ENCODE peak calls at places on chromosomes 4 and X, in ten cellular contexts. One of them, this sample, is unnamed.

GRCh38 chr4:88868510-88868909 is 170.9 kb upstream of the NAP1L5 start:
- DNase-seq in fibroblast of lung: no peak
- DNase-seq in GM13976: no peak
- DNase-seq in fibroblast of mammary gland: no peak
- DNase-seq in dorsolateral prefrontal cortex: no peak
- DNase-seq in brain microvascular endothelial cell: no peak
- DNase-seq in astrocyte of the spinal cord: no peak
- DNase-seq in fibroblast of pulmonary artery: no peak
- DNase-seq in A549: no peak
- DNase-seq in progenitor cell of endocrine pancreas: no peak
- DNase-seq in this sample: no peak

GRCh38 chrX:118666521-118666920 is 60.9 kb upstream of the IL13RA1 start:
- DNase-seq in A549: peak; percentile 10
- DNase-seq in fibroblast of mammary gland: peak; percentile 11
- DNase-seq in dorsolateral prefrontal cortex: no peak
- DNase-seq in GM13976: no peak
- DNase-seq in fibroblast of lung: peak; percentile 16
- DNase-seq in fibroblast of pulmonary artery: peak; percentile 3
- DNase-seq in progenitor cell of endocrine pancreas: no peak
- DNase-seq in astrocyte of the spinal cord: peak; percentile 6
- DNase-seq in brain microvascular endothelial cell: no peak
- DNase-seq in this sample: no peak

GRCh38 chr4:151034829-151035228 is 19.7 kb upstream of the LRBA start:
- DNase-seq in A549: no peak
- DNase-seq in fibroblast of lung: no peak
- DNase-seq in astrocyte of the spinal cord: no peak
- DNase-seq in progenitor cell of endocrine pancreas: no peak
- DNase-seq in fibroblast of mammary gland: no peak
- DNase-seq in fibroblast of pulmonary artery: no peak
- DNase-seq in dorsolateral prefrontal cortex: no peak
- DNase-seq in GM13976: no peak
- DNase-seq in brain microvascular endothelial cell: no peak
- DNase-seq in this sample: no peak

GRCh38 chr4:184324939-184325477 is 107.3 kb upstream of the ENPP6 start:
- DNase-seq in dorsolateral prefrontal cortex: no peak
- DNase-seq in A549: no peak
- DNase-seq in fibroblast of mammary gland: no peak
- DNase-seq in fibroblast of pulmonary artery: no peak
- DNase-seq in brain microvascular endothelial cell: no peak
- DNase-seq in GM13976: no peak
- DNase-seq in fibroblast of lung: no peak
- DNase-seq in progenitor cell of endocrine pancreas: no peak
- DNase-seq in astrocyte of the spinal cord: no peak
- DNase-seq in this sample: no peak

GRCh38 chr4:25883565-25883964 is 20.8 kb upstream of the SEL1L3 start:
- DNase-seq in fibroblast of lung: no peak
- DNase-seq in astrocyte of the spinal cord: no peak
- DNase-seq in brain microvascular endothelial cell: no peak
- DNase-seq in dorsolateral prefrontal cortex: no peak
- DNase-seq in progenitor cell of endocrine pancreas: no peak
- DNase-seq in fibroblast of mammary gland: no peak
- DNase-seq in GM13976: no peak
- DNase-seq in fibroblast of pulmonary artery: peak; percentile 5
- DNase-seq in A549: no peak
- DNase-seq in this sample: no peak

GRCh38 chr4:144645621-144646522 is at the start of gene HHIP:
- DNase-seq in fibroblast of mammary gland: peak; percentile 36
- DNase-seq in astrocyte of the spinal cord: peak; percentile 90
- DNase-seq in GM13976: peak; percentile 46
- DNase-seq in A549: peak; percentile 15
- DNase-seq in dorsolateral prefrontal cortex: peak; percentile 82
- DNase-seq in fibroblast of pulmonary artery: peak; percentile 86
- DNase-seq in brain microvascular endothelial cell: peak; percentile 87
- DNase-seq in progenitor cell of endocrine pancreas: peak; percentile 45
- DNase-seq in fibroblast of lung: peak; percentile 78
- DNase-seq in this sample: no peak

GRCh38 chrX:134670241-134670811 is 12.1 kb upstream of the PLAC1 start:
- DNase-seq in dorsolateral prefrontal cortex: no peak
- DNase-seq in fibroblast of mammary gland: peak; percentile 64
- DNase-seq in GM13976: no peak
- DNase-seq in fibroblast of pulmonary artery: peak; percentile 63
- DNase-seq in fibroblast of lung: peak; percentile 92
- DNase-seq in brain microvascular endothelial cell: peak; percentile 29
- DNase-seq in progenitor cell of endocrine pancreas: peak; percentile 22
- DNase-seq in astrocyte of the spinal cord: peak; percentile 79
- DNase-seq in A549: peak; percentile 78
- DNase-seq in this sample: no peak

GRCh38 chrX:68995780-68996551 is 167.1 kb downstream of the EFNB1 start:
- DNase-seq in dorsolateral prefrontal cortex: no peak
- DNase-seq in fibroblast of mammary gland: peak; percentile 70
- DNase-seq in fibroblast of lung: peak; percentile 90
- DNase-seq in progenitor cell of endocrine pancreas: peak; percentile 9
- DNase-seq in fibroblast of pulmonary artery: peak; percentile 91
- DNase-seq in astrocyte of the spinal cord: peak; percentile 63
- DNase-seq in GM13976: no peak
- DNase-seq in A549: no peak
- DNase-seq in brain microvascular endothelial cell: peak; percentile 23
- DNase-seq in this sample: no peak

GRCh38 chr4:54322817-54323417 is 93.8 kb downstream of the PDGFRA start:
- DNase-seq in dorsolateral prefrontal cortex: peak; percentile 62
- DNase-seq in GM13976: peak; percentile 79
- DNase-seq in A549: peak; percentile 37
- DNase-seq in fibroblast of mammary gland: peak; percentile 64
- DNase-seq in fibroblast of lung: peak; percentile 43
- DNase-seq in fibroblast of pulmonary artery: peak; percentile 73
- DNase-seq in progenitor cell of endocrine pancreas: peak; percentile 67
- DNase-seq in brain microvascular endothelial cell: peak; percentile 47
- DNase-seq in astrocyte of the spinal cord: peak; percentile 58
- DNase-seq in this sample: peak; percentile 48

GRCh38 chrX:7054219-7055206 is 93.0 kb upstream of the STS start:
- DNase-seq in brain microvascular endothelial cell: no peak
- DNase-seq in GM13976: no peak
- DNase-seq in astrocyte of the spinal cord: no peak
- DNase-seq in progenitor cell of endocrine pancreas: no peak
- DNase-seq in A549: no peak
- DNase-seq in fibroblast of mammary gland: no peak
- DNase-seq in fibroblast of lung: no peak
- DNase-seq in dorsolateral prefrontal cortex: no peak
- DNase-seq in fibroblast of pulmonary artery: no peak
- DNase-seq in this sample: no peak

DNA sequence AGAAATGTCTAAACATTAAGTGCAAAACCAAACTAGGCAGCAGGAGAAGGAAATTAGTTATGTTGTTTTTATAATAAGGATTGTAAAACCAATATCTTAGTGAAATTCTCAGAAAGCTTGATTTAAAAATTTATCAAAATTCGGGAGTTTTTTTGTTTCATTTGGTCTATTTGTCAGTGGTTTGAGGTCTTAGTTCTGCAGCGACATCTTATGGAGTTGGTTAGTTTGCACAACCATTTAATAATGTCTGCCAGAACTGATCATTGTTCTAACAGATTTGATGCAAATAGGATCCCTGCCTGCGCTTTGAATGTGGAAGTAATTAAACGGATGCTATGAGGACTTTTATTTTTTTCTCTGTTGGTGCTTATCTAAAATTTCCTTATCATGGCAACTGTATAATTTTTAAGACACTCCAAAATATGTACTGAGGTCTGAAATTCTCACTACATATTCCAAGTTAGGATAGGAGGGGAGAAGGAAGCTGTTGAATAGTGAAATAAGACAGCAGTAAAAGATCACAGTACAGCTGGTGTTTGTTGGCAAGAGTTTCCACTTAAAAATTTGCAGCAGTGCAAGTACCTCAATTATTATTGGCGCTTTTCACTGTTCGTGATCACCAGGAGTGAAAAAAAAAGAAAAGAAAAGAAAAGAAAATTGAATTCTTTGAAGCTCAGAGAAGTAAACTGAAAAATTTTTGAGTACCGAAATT is 2521.4 kb downstream of the ARAP2 start:
- DNase-seq in GM13976: no peak
- DNase-seq in brain microvascular endothelial cell: no peak
- DNase-seq in astrocyte of the spinal cord: no peak
- DNase-seq in dorsolateral prefrontal cortex: no peak
- DNase-seq in fibroblast of lung: peak; percentile 9
- DNase-seq in fibroblast of mammary gland: peak; percentile 73
- DNase-seq in fibroblast of pulmonary artery: peak; percentile 81
- DNase-seq in progenitor cell of endocrine pancreas: no peak
- DNase-seq in A549: no peak
- DNase-seq in this sample: no peak
- TF ChIP-seq CTCF in GM13976: no peak
- TF ChIP-seq CTCF in brain microvascular endothelial cell: no peak
- TF ChIP-seq CTCF in astrocyte of the spinal cord: no peak
- TF ChIP-seq CTCF in dorsolateral prefrontal cortex: peak; percentile 49
- TF ChIP-seq CTCF in fibroblast of lung: peak; percentile 52
- TF ChIP-seq CTCF in fibroblast of mammary gland: peak; percentile 51
- TF ChIP-seq CTCF in fibroblast of pulmonary artery: peak; percentile 52
- TF ChIP-seq CTCF in progenitor cell of endocrine pancreas: no peak
- TF ChIP-seq CTCF in A549: no peak
- TF ChIP-seq CTCF in this sample: no peak

GRCh38 chrX:130263016-130263415 is 5.7 kb downstream of the ZNF280C start:
- DNase-seq in progenitor cell of endocrine pancreas: no peak
- DNase-seq in brain microvascular endothelial cell: no peak
- DNase-seq in fibroblast of pulmonary artery: no peak
- DNase-seq in fibroblast of mammary gland: peak; percentile 60
- DNase-seq in fibroblast of lung: no peak
- DNase-seq in dorsolateral prefrontal cortex: no peak
- DNase-seq in GM13976: no peak
- DNase-seq in astrocyte of the spinal cord: no peak
- DNase-seq in A549: no peak
- DNase-seq in this sample: no peak

GRCh38 chrX:130264573-130264972 is 4.1 kb downstream of the ZNF280C start:
- DNase-seq in A549: no peak
- DNase-seq in fibroblast of pulmonary artery: peak; percentile 20
- DNase-seq in progenitor cell of endocrine pancreas: no peak
- DNase-seq in GM13976: no peak
- DNase-seq in fibroblast of mammary gland: peak; percentile 12
- DNase-seq in astrocyte of the spinal cord: no peak
- DNase-seq in brain microvascular endothelial cell: no peak
- DNase-seq in dorsolateral prefrontal cortex: no peak
- DNase-seq in fibroblast of lung: peak; percentile 4
- DNase-seq in this sample: no peak

DNA sequence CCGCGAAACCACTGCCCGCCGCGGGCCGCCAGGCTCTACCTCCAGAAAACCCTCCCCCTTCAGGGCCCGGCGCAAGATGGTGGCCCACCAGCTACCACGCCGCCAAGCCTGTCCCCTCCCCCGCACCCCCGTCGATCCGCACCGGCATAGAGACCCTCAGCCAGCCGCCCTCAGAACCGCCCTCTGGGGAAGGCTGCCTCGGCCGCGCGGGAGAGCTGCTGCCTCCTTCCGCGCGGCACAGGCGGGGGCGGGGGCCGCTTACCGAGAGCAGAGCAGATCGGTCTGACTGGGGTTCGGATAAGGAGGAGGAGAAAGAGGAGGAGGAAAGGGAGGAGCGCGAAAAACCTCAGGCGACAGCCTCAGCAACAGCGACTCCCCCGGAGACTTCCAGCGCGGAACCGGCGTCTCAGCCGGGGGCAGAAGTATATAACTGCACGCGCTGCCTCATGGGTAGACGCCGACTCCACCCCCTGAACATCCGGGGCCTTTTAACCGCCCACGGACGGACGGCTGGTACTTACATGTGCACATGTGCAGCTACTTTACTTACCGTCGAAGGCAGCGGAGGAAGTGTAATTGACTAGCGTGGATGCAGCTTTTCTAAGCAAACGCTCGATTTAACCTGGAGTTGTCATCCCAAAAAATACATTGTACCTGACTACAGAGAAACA is at the start of gene ZNF280C:
- DNase-seq in brain microvascular endothelial cell: peak; percentile 91
- DNase-seq in fibroblast of mammary gland: peak; percentile 93
- DNase-seq in A549: peak; percentile 89
- DNase-seq in fibroblast of pulmonary artery: peak; percentile 94
- DNase-seq in astrocyte of the spinal cord: peak; percentile 94
- DNase-seq in fibroblast of lung: peak; percentile 92
- DNase-seq in progenitor cell of endocrine pancreas: peak; percentile 73
- DNase-seq in GM13976: peak; percentile 87
- DNase-seq in dorsolateral prefrontal cortex: peak; percentile 85
- DNase-seq in this sample: peak; percentile 87
- TF ChIP-seq CTCF in brain microvascular endothelial cell: peak; percentile 59
- TF ChIP-seq CTCF in fibroblast of mammary gland: peak; percentile 17
- TF ChIP-seq CTCF in A549: no peak
- TF ChIP-seq CTCF in fibroblast of pulmonary artery: peak; percentile 27
- TF ChIP-seq CTCF in astrocyte of the spinal cord: peak; percentile 26
- TF ChIP-seq CTCF in fibroblast of lung: peak; percentile 39
- TF ChIP-seq CTCF in progenitor cell of endocrine pancreas: peak; percentile 32
- TF ChIP-seq CTCF in GM13976: peak; percentile 13
- TF ChIP-seq CTCF in dorsolateral prefrontal cortex: peak; percentile 27
- TF ChIP-seq CTCF in this sample: no peak

GRCh38 chr4:85222561-85222960 is 252.4 kb upstream of the ARHGAP24 start:
- DNase-seq in astrocyte of the spinal cord: no peak
- DNase-seq in dorsolateral prefrontal cortex: no peak
- DNase-seq in fibroblast of pulmonary artery: no peak
- DNase-seq in progenitor cell of endocrine pancreas: no peak
- DNase-seq in GM13976: no peak
- DNase-seq in A549: no peak
- DNase-seq in brain microvascular endothelial cell: no peak
- DNase-seq in fibroblast of lung: no peak
- DNase-seq in fibroblast of mammary gland: no peak
- DNase-seq in this sample: no peak

GRCh38 chr4:85233516-85233915 is 241.4 kb upstream of the ARHGAP24 start:
- DNase-seq in fibroblast of mammary gland: no peak
- DNase-seq in fibroblast of lung: no peak
- DNase-seq in brain microvascular endothelial cell: no peak
- DNase-seq in dorsolateral prefrontal cortex: no peak
- DNase-seq in astrocyte of the spinal cord: no peak
- DNase-seq in fibroblast of pulmonary artery: no peak
- DNase-seq in progenitor cell of endocrine pancreas: no peak
- DNase-seq in A549: no peak
- DNase-seq in GM13976: no peak
- DNase-seq in this sample: no peak

DNA sequence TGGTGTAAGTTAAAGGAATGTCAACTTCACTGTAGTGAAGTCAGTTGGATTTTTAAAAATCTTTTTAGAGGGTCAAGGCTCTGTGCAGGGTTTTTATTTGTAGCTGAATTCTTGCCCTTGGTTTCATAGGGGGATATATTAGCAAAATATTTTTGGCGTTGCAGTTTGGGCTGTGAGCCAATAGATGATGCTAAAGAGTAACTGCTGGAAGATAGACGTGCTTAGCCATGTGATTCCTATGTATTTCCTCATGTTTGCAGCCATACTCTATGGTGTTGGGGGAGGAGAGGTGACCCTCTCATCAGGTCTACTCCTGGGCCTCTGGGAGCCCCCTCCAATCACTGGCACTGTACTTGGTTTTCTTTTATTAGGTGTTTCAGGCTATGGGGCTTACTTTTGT is 246.7 kb upstream of the ARHGAP24 start:
- DNase-seq in fibroblast of pulmonary artery: no peak
- DNase-seq in A549: no peak
- DNase-seq in fibroblast of mammary gland: no peak
- DNase-seq in brain microvascular endothelial cell: no peak
- DNase-seq in progenitor cell of endocrine pancreas: no peak
- DNase-seq in fibroblast of lung: no peak
- DNase-seq in dorsolateral prefrontal cortex: no peak
- DNase-seq in astrocyte of the spinal cord: no peak
- DNase-seq in GM13976: no peak
- DNase-seq in this sample: no peak
- TF ChIP-seq CTCF in fibroblast of pulmonary artery: no peak
- TF ChIP-seq CTCF in A549: no peak
- TF ChIP-seq CTCF in fibroblast of mammary gland: no peak
- TF ChIP-seq CTCF in brain microvascular endothelial cell: no peak
- TF ChIP-seq CTCF in progenitor cell of endocrine pancreas: no peak
- TF ChIP-seq CTCF in fibroblast of lung: no peak
- TF ChIP-seq CTCF in dorsolateral prefrontal cortex: no peak
- TF ChIP-seq CTCF in astrocyte of the spinal cord: no peak
- TF ChIP-seq CTCF in GM13976: no peak
- TF ChIP-seq CTCF in this sample: no peak

GRCh38 chrX:26664919-26665318 is 448.9 kb downstream of the MAGEB5 start:
- DNase-seq in fibroblast of mammary gland: no peak
- DNase-seq in dorsolateral prefrontal cortex: no peak
- DNase-seq in brain microvascular endothelial cell: no peak
- DNase-seq in A549: no peak
- DNase-seq in fibroblast of pulmonary artery: no peak
- DNase-seq in astrocyte of the spinal cord: no peak
- DNase-seq in fibroblast of lung: no peak
- DNase-seq in progenitor cell of endocrine pancreas: no peak
- DNase-seq in GM13976: no peak
- DNase-seq in this sample: no peak
- TF ChIP-seq CTCF in fibroblast of mammary gland: no peak
- TF ChIP-seq CTCF in dorsolateral prefrontal cortex: no peak
- TF ChIP-seq CTCF in brain microvascular endothelial cell: no peak
- TF ChIP-seq CTCF in A549: no peak
- TF ChIP-seq CTCF in fibroblast of pulmonary artery: no peak
- TF ChIP-seq CTCF in astrocyte of the spinal cord: no peak
- TF ChIP-seq CTCF in fibroblast of lung: no peak
- TF ChIP-seq CTCF in progenitor cell of endocrine pancreas: peak; percentile 22
- TF ChIP-seq CTCF in GM13976: no peak
- TF ChIP-seq CTCF in this sample: no peak